ENCODE peak calls at places on chromosome 15, in five cellular contexts. I is tibial artery, P is SJSA1, Z is heart right ventricle, G is GM23338. C is an unnamed sample. For H3K4me1, the result is how much of the 10 kb centered on the place peaks cover.

GRCh38 chr15:25243800-25244097 is 195.1 kb downstream of the UBE3A start:
- DNase-seq in I (peak), P (peak), Z (no peak), G (no peak), C (no peak)

GRCh38 chr15:59292393-59292792 is 80.3 kb downstream of the MYO1E start:
- DNase-seq in I (no peak), P (peak), Z (peak), G (peak), C (no peak)

GRCh38 chr15:50328116-50328515 is 26.9 kb downstream of the GABPB1 start:
- DNase-seq in I (no peak), P (no peak), Z (no peak), G (no peak), C (no peak)

GRCh38 chr15:94327356-94327936 is 96.1 kb downstream of the MCTP2 start:
- DNase-seq in I (no peak), P (no peak), Z (no peak), G (peak), C (no peak)

GRCh38 chr15:69126054-69126469 is 34.4 kb upstream of the GLCE start:
- DNase-seq in I (no peak), P (no peak), Z (no peak), G (no peak), C (no peak)

GRCh38 chr15:85312925-85313324 is 67.5 kb upstream of the AKAP13 start:
- DNase-seq in I (no peak), P (peak), Z (no peak), G (peak), C (no peak)

GRCh38 chr15:70088887-70089691 is 8.6 kb downstream of the TLE3 start:
- DNase-seq in I (no peak), P (no peak), Z (no peak), G (peak), C (no peak)

GRCh38 chr15:63827113-63827512 is 6.6 kb downstream of the HERC1 start:
- DNase-seq in I (no peak), P (no peak), Z (no peak), G (no peak), C (no peak)

GRCh38 chr15:67840747-67841634 is 1.1 kb upstream of the RNU6-1 start:
- DNase-seq in I (peak), P (no peak), Z (no peak), G (no peak), C (peak)

GRCh38 chr15:48782911-48783310 is 28.0 kb downstream of the CEP152 start:
- DNase-seq in I (no peak), P (no peak), Z (no peak), G (no peak), C (no peak)

GRCh38 chr15:25850154-25851111 is 12.7 kb downstream of the ATP10A start:
- DNase-seq in I (peak), P (peak), Z (peak), G (peak), C (peak)

GRCh38 chr15:90221251-90221900 is 12.4 kb downstream of the CIB1 start:
- DNase-seq in I (peak), P (peak), Z (peak), G (peak), C (peak)

GRCh38 chr15:52483712-52484111 is 45.0 kb downstream of the MYO5A start:
- DNase-seq in I (no peak), P (no peak), Z (no peak), G (no peak), C (no peak)

GRCh38 chr15:32861741-32862140 is 143.9 kb downstream of the GREM1 start:
- DNase-seq in I (peak), P (peak), Z (no peak), G (peak), C (peak)

GRCh38 chr15:67146214-67146613 is 80.8 kb downstream of the SMAD3 start:
- DNase-seq in I (peak), P (no peak), Z (peak), G (no peak), C (peak)

GRCh38 chr15:57544840-57545239 is 46.9 kb upstream of the MYZAP start:
- DNase-seq in I (no peak), P (no peak), Z (no peak), G (no peak), C (no peak)

GRCh38 chr15:64842099-64842940 is 605 bp downstream of the PLEKHO2 start:
- DNase-seq in I (peak), P (no peak), Z (peak), G (peak), C (peak)

GRCh38 chr15:78093242-78094020 is 1.1 kb downstream of the SH2D7 start:
- DNase-seq in I (peak), P (no peak), Z (no peak), G (no peak), C (no peak)

GRCh38 chr15:91255788-91256187 is 155.7 kb downstream of the SV2B start:
- DNase-seq in I (no peak), P (no peak), Z (no peak), G (no peak), C (no peak)

GRCh38 chr15:93384886-93385285 is 295.9 kb upstream of the RGMA start:
- DNase-seq in I (no peak), P (no peak), Z (no peak), G (no peak), C (no peak)

GRCh38 chr15:68646751-68647150 is 68.0 kb downstream of the CORO2B start:
- DNase-seq in I (peak), P (no peak), Z (no peak), G (no peak), C (no peak)

GRCh38 chr15:89502867-89503595 is 6.6 kb upstream of the RHCG start:
- DNase-seq in I (no peak), P (peak), Z (no peak), G (no peak), C (peak)

GRCh38 chr15:64361259-64361658 is 5.3 kb upstream of the CSNK1G1 start:
- DNase-seq in I (no peak), P (no peak), Z (no peak), G (no peak), C (no peak)

GRCh38 chr15:43169888-43170287 is 15.3 kb upstream of the CCNDBP1 start:
- DNase-seq in I (no peak), P (no peak), Z (no peak), G (no peak), C (no peak)

GRCh38 chr15:77475898-77476297 is 55.2 kb downstream of the HMG20A start:
- DNase-seq in I (no peak), P (no peak), Z (no peak), G (peak), C (no peak)

GRCh38 chr15:94002026-94002425 is 229.3 kb upstream of the MCTP2 start:
- DNase-seq in I (no peak), P (no peak), Z (no peak), G (no peak), C (no peak)

GRCh38 chr15:84142888-84143337 is 92.7 kb upstream of the GOLGA6L4 start:
- DNase-seq in I (peak), P (peak), Z (peak), G (peak), C (peak)

GRCh38 chr15:48427960-48428547 is 96.8 kb downstream of the DUT start:
- DNase-seq in I (no peak), P (no peak), Z (no peak), G (no peak), C (no peak)

GRCh38 chr15:51085764-51086163 is 8.9 kb downstream of the TNFAIP8L3 start:
- DNase-seq in I (no peak), P (no peak), Z (no peak), G (no peak), C (no peak)

GRCh38 chr15:57861805-57862586 is 155.5 kb downstream of the POLR2M start:
- DNase-seq in I (no peak), P (no peak), Z (no peak), G (no peak), C (peak)

GRCh38 chr15:92664178-92664900 is 8.8 kb upstream of the FAM174B start:
- DNase-seq in I (no peak), P (no peak), Z (no peak), G (no peak), C (no peak)

GRCh38 chr15:65979316-65979715 is 110.0 kb downstream of the RAB11A start:
- DNase-seq in I (no peak), P (no peak), Z (peak), G (no peak), C (no peak)

GRCh38 chr15:65982941-65983340 is 113.7 kb downstream of the RAB11A start:
- DNase-seq in I (no peak), P (no peak), Z (no peak), G (no peak), C (no peak)

GRCh38 chr15:65980824-65981456 is 111.6 kb downstream of the RAB11A start:
- DNase-seq in I (no peak), P (peak), Z (peak), G (peak), C (peak)

GRCh38 chr15:65979837-65980236 is 110.5 kb downstream of the RAB11A start:
- DNase-seq in I (no peak), P (no peak), Z (no peak), G (no peak), C (no peak)

GRCh38 chr15:65981837-65982696 is 112.8 kb downstream of the RAB11A start:
- DNase-seq in I (no peak), P (no peak), Z (no peak), G (peak), C (peak)
- H3K4me3 ChIP-seq in I (no peak), P (no peak), Z (no peak), G (peak), C (no peak)

DNA sequence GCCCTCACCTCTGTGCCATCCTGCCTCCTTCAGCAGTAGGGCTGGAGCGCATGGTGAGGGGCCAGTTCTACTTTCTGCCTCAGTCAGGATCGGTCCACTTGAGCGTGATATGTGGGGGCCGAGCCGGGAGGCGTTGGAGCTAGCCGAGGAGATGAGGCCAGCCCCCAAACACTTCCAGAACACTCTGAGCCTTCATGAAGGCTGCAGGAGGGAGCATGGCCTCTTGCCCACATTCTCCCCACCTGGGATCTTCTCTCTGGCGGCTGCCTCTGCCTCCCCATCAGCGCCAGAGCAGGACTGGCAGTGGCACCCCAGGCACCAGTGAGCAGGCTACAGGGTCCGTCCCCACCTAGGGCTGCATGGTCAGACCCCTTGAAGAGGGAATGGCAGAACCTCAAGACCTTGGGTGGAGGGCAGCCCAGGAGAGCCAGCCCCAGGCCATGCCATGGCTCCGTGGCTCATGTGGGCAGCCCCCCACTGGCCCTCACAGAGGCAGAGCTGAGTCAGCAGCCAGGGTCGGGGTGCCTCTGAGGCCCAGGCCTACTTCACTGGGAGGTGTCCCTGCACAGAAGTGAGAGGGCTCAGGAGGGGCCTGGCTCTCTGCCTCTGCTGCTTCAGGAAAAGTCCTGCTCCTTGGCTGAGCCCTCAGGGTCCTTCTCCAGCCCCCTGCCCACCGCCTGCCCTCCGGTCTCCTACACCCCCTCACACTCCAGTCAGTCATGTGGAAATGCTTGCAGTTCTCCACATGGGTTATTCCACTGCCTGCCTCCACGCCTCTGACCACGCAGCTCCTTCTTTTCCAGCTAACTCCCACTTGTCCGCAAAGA is 28.1 kb upstream of the CYP11A1 start:
- DNase-seq in I (no peak), P (no peak), Z (no peak), G (no peak), C (no peak)
- H3K4me1 ChIP-seq in I (under half), P (under half), Z (under half), G (under half), C (under half)

GRCh38 chr15:82810061-82810862 is 834 bp downstream of the WHAMM start:
- DNase-seq in I (no peak), P (peak), Z (no peak), G (peak), C (peak)

GRCh38 chr15:82808634-82809041 is 790 bp upstream of the WHAMM start:
- DNase-seq in I (no peak), P (no peak), Z (no peak), G (no peak), C (no peak)

GRCh38 chr15:82809308-82810060 is at the start of gene WHAMM:
- DNase-seq in I (peak), P (peak), Z (peak), G (peak), C (peak)

GRCh38 chr15:82810863-82811421 is 1.5 kb downstream of the WHAMM start:
- DNase-seq in I (no peak), P (no peak), Z (no peak), G (no peak), C (no peak)

DNA sequence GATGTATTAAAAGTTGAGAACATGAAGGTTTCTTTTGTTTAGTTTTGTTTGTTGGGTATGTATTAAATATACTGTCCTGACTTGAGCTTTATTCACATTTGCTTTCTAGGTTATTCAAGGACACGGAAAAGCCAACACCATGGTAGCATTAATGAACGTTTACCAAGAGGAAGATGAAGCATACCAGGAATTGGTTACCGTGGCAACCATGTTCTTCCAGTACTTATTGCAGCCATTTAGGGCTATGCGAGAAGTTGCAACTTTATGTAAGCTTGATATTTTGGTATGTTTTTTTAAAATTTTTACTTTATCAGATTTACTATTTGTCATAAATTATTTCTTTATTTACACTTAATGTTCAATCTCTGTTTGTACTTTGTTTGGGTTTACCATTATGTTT is 3.6 kb downstream of the WHAMM start:
- DNase-seq in I (no peak), P (no peak), Z (no peak), G (peak), C (no peak)
- H3K4me3 ChIP-seq in I (no peak), P (no peak), Z (no peak), G (no peak), C (no peak)

DNA sequence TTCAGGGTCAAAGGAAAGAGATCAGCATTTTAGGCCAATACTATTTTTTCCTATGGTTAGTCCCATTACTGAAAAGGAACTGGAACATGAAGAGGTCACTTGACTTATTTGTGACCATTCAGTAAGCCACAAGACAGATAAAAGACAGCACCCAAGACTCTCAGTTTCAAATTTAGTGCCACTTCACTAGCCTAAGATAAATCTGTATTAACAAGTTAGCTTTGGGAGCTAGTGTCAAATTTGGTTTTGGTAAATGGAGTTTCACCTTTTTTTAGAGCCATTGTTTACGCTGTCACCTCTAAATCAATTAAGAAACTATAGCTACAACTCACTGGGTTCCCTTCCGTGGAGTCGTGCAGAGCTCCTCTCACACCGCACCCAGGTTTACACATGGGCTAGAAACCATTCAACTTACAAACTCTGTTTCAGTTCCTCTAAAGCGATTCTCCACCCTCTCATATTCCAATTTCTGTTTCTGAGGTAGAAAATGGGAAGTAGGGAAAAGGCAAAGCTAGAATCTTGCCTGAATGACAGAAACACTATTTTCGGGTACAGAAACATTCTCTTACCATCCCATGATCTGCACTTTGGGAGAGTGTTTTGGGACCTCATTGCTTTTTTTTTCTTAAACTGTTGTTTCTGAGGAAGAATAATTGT is 14.3 kb downstream of the CCDC32 start:
- DNase-seq in I (no peak), P (no peak), Z (no peak), G (no peak), C (no peak)
- H3K4me1 ChIP-seq in I (under half), P (under half), Z (half or more), G (under half), C (under half)

C was measured in mucosa of descending colon.